ENCODE peak calls at places on chromosomes 13 and 19, in nine cellular contexts. R is fibroblast of villous mesenchyme; U is tibial nerve; Z is mesothelial cell of epicardium; P is CD8-positive, alpha-beta T cell; X is cardiac fibroblast; J is Panc1; M is progenitor cell of endocrine pancreas; N is mammary epithelial cell. O is an unnamed sample.

GRCh38 chr19:10797541-10798256 is 38.3 kb downstream of the TMED1 start:
- DNase-seq in P (peak), M (no peak), N (no peak), R (no peak), Z (no peak), U (no peak), J (no peak), X (peak), O (no peak)

GRCh38 chr19:53328967-53329366 is 4.6 kb upstream of the ZNF845 start:
- DNase-seq in U (no peak), R (peak), J (no peak), P (no peak), Z (no peak), X (peak), N (no peak), M (no peak), O (peak)

GRCh38 chr13:72689181-72689696 is 38.2 kb downstream of the MZT1 start:
- DNase-seq in Z (no peak), R (no peak), N (no peak), M (no peak), U (no peak), X (no peak), P (no peak), J (no peak), O (no peak)

GRCh38 chr19:55647732-55648656 is at the start of gene CCDC106:
- DNase-seq in R (peak), M (peak), U (peak), J (no peak), Z (peak), N (peak), X (peak), P (peak), O (peak)

GRCh38 chr13:99812611-99813010 is 159.0 kb downstream of the ZIC5 start:
- DNase-seq in R (no peak), M (no peak), U (no peak), J (no peak), P (no peak), N (no peak), Z (no peak), X (peak), O (peak)

GRCh38 chr13:21149568-21149967 is 26.8 kb downstream of the SKA3 start:
- DNase-seq in Z (no peak), J (no peak), M (no peak), U (no peak), P (no peak), R (no peak), N (no peak), X (peak), O (no peak)

GRCh38 chr13:66424417-66424816 is 805.7 kb downstream of the PCDH9 start:
- DNase-seq in R (peak), X (peak), P (no peak), U (no peak), M (no peak), N (no peak), Z (no peak), J (no peak), O (peak)

GRCh38 chr19:39996218-39996810 is 546 bp upstream of the ZNF546 start:
- DNase-seq in M (no peak), U (no peak), J (no peak), R (peak), N (peak), P (no peak), Z (no peak), X (peak), O (peak)

GRCh38 chr19:46133101-46133627 is 8.7 kb upstream of the IGFL3 start:
- DNase-seq in P (no peak), R (peak), X (peak), U (peak), N (peak), Z (no peak), M (peak), J (peak), O (peak)

GRCh38 chr13:100491164-100491847 is 97.3 kb downstream of the GGACT start:
- DNase-seq in U (peak), P (no peak), Z (no peak), R (peak), X (peak), J (no peak), N (no peak), M (no peak), O (peak)

GRCh38 chr19:8397746-8398721 is 7.9 kb downstream of the RAB11B start:
- DNase-seq in Z (no peak), M (no peak), J (no peak), P (no peak), R (no peak), U (no peak), N (no peak), X (no peak), O (no peak)

GRCh38 chr19:32677657-32678056 is 2.0 kb downstream of the RGS9BP start:
- DNase-seq in P (no peak), Z (no peak), M (no peak), N (no peak), U (no peak), J (no peak), X (no peak), R (peak), O (no peak)

GRCh38 chr19:49639401-49640112 is 386 bp downstream of the RRAS start:
- DNase-seq in M (no peak), P (peak), U (peak), J (no peak), R (no peak), N (no peak), X (peak), Z (no peak), O (no peak)

GRCh38 chr13:112771877-112772538 is 82.2 kb downstream of the ATP11A start:
- DNase-seq in X (no peak), P (no peak), U (no peak), M (no peak), Z (no peak), N (no peak), J (no peak), R (no peak), O (no peak)

GRCh38 chr13:113741101-113741731 is 17.8 kb upstream of the TMEM255B start:
- DNase-seq in M (no peak), P (no peak), Z (no peak), U (no peak), J (no peak), R (peak), X (no peak), N (no peak), O (no peak)

GRCh38 chr19:12946092-12946845 is 607 bp downstream of the RAD23A start:
- DNase-seq in X (peak), U (no peak), P (no peak), M (peak), R (peak), N (peak), Z (peak), J (no peak), O (peak)

DNA sequence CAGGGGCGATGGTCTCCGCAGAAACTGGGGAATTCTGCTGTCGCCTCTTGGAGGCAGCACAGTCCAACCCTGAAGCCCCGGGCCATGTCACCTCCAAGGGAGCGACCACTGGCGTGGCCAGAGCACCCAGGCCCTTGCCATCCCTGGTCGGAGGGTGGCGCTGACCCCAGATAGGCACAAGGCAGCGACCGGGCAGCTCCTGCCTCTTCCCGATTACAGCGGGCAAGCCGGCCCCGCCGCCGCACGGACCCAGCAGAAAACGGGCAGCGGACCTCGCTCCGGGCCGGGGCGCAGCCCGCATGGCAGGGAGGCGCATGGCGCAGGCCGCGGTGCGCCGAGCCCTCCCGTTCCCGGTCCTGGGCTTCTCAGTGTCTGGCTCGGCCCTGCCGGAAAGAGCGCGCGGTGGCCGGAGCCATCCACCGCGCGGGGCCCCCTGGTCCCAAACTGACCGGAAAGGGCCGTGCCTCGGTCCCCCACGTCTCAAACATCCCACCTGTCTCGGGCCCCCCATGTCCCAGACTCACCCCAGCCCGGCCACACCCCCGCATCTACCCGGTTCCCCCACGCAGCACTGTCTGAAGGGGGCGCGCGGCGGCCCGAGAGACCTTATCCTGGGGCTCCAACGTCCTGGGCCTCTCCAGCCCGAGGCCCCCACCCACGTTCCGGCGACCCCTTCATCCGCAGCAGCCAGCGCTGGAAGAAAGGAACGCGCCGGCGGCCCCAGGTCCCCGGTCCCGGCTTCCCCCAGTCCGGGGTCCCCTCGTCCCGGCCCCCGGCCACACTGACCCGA is 725 bp downstream of the CERS1 start:
- DNase-seq in Z (no peak), X (peak), P (no peak), M (peak), N (peak), R (peak), J (no peak), U (peak), O (peak)
- TF ChIP-seq CTCF in Z (no peak), X (peak), P (no peak), M (peak), N (peak), R (peak), J (peak), U (peak), O (peak)

GRCh38 chr13:70311175-70311574 is 202.9 kb upstream of the KLHL1 start:
- DNase-seq in R (no peak), X (no peak), U (no peak), Z (no peak), J (no peak), M (no peak), N (no peak), P (no peak), O (no peak)

DNA sequence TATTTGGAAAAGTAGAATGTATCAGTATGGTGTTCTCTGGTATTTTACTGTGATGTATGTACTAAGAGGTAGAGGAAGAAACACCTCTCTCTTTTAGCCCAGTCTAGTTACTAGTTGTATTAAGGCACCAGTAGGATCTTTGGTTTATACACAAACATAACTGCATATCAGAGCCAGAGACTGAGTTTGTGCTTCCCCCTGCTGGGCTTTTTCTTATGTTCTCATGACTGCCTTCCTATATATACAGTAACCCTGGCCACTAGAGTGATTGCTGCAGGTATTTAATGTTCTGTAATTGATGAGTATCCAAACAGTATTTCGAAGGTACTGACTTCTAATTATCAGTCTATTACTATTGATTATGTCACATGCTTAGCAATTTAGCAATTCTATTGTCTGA is 202.5 kb upstream of the KLHL1 start:
- DNase-seq in M (no peak), J (peak), P (no peak), U (no peak), N (peak), R (no peak), Z (no peak), X (no peak), O (no peak)
- TF ChIP-seq CTCF in M (peak), J (peak), P (no peak), U (peak), N (peak), R (no peak), Z (peak), X (no peak), O (no peak)

GRCh38 chr19:14686411-14686810 is 3.4 kb upstream of the ZNF333 start:
- DNase-seq in P (no peak), R (peak), Z (no peak), M (no peak), X (peak), N (peak), J (no peak), U (no peak), O (peak)
- TF ChIP-seq CTCF in P (peak), R (peak), Z (no peak), M (peak), X (peak), N (peak), J (peak), U (peak), O (peak)

DNA sequence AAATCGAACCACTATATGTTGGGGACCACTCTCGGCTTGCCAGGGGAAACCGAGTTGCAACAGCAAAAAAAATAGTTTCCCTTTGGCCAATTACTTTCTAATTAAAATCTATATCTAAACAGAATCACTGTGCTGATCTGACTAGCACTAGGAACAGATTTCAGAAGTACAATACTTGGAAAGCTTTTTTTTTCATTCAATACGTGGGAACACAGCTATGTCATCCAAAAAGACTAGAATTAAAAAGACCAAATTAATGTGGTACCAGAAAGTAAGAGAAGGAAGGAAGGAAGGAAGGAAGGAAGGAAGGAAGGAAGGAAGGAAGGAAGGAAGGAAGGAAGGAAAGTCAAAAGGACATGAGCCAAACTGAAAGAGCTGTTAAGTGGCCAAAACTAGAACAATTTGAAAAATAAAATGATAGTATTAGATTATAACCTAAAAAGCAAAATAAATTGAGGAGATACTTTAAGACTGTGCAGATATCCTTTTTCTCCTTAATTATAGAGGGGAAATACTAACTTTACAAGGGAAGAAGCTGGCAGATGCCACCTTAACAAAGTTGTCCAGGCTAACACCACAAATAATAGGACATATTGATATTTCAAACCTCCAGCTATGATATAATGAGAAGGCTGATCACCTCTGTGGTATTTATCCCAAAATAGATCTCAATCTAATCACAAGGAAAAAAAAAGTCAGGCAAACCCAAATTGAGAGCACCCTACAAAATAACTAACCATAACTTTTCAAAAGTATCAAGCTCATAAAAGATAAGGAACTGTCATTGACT is 63.9 kb downstream of the DIAPH3 start:
- DNase-seq in N (no peak), P (no peak), R (no peak), M (no peak), X (no peak), Z (no peak), U (no peak), J (no peak), O (no peak)
- TF ChIP-seq CTCF in N (no peak), P (no peak), R (no peak), M (no peak), X (no peak), Z (no peak), U (no peak), J (no peak), O (no peak)

GRCh38 chr13:92355213-92355612 is 871.4 kb upstream of the GPC6 start:
- DNase-seq in N (no peak), R (peak), X (peak), Z (no peak), U (peak), P (no peak), J (no peak), M (no peak), O (peak)
- TF ChIP-seq CTCF in N (peak), R (peak), X (peak), Z (no peak), U (no peak), P (no peak), J (peak), M (peak), O (peak)

O was measured in fibroblast of the aortic adventitia.